ENCODE peak calls at places on chromosomes 5 and 9, in four cellular contexts. Y, V, S and E are unnamed samples.

GRCh38 chr5:172005708-172006377 is 595 bp downstream of the FBXW11 start:
- DNase-seq in S (no peak), V (peak; percentile 51), Y (no peak), E (peak; percentile 56)

GRCh38 chr5:72065751-72066255 is 41.5 kb upstream of the MAP1B start:
- DNase-seq in Y (no peak), S (no peak), V (no peak), E (no peak)

GRCh38 chr5:169430676-169431075 is 129.7 kb upstream of the SLIT3 start:
- DNase-seq in V (no peak), Y (no peak), S (no peak), E (no peak)

GRCh38 chr5:108212775-108213346 is 169.0 kb downstream of the FBXL17 start:
- DNase-seq in V (peak; percentile 43), S (no peak), Y (no peak), E (no peak)

GRCh38 chr5:180641566-180641900 is 7.9 kb downstream of the FLT4 start:
- DNase-seq in S (no peak), V (no peak), Y (no peak), E (peak; percentile 2)

GRCh38 chr5:149434162-149435014 is 55.3 kb upstream of the IL17B start:
- DNase-seq in Y (peak; percentile 80), S (peak; percentile 31), V (no peak), E (no peak)

GRCh38 chr5:96816991-96817390 is 9.2 kb upstream of the ERAP1 start:
- DNase-seq in Y (no peak), V (no peak), S (no peak), E (no peak)

GRCh38 chr9:130286781-130287428 is 21.3 kb downstream of the HMCN2 start:
- DNase-seq in Y (no peak), S (no peak), V (peak; percentile 41), E (no peak)

GRCh38 chr5:134512661-134512999 is 12.8 kb upstream of the JADE2 start:
- DNase-seq in V (no peak), Y (no peak), S (no peak), E (no peak)

GRCh38 chr5:15796096-15796495 is 296.1 kb downstream of the FBXL7 start:
- DNase-seq in V (no peak), Y (no peak), S (no peak), E (no peak)

GRCh38 chr5:80483636-80484232 is 4.2 kb upstream of the FAM151B start:
- DNase-seq in V (no peak), S (no peak), Y (no peak), E (no peak)

DNA sequence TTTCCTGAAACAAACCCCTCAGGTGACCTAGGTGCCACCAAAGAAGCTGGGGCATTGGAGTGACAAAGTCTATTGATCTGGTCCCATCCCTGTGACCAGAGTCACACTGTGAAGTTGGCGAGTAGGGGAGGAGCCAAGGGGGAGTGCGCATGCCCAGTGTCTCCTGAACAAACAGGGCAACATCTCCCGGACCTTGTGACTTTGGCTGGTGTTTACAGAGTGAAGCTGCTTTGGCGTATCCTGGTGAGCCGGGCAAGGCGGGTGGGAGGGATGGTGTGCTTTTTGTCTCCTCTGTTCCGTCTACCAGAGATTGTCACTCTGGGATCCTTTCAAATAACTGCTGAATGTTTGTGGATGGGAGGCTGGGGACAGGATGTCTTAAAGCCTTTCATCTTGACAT is 204.5 kb downstream of the HSPA4 start:
- DNase-seq in S (no peak), Y (no peak), V (no peak), E (no peak)
- TF ChIP-seq CTCF in S (no peak), Y (no peak), V (no peak), E (no peak)

DNA sequence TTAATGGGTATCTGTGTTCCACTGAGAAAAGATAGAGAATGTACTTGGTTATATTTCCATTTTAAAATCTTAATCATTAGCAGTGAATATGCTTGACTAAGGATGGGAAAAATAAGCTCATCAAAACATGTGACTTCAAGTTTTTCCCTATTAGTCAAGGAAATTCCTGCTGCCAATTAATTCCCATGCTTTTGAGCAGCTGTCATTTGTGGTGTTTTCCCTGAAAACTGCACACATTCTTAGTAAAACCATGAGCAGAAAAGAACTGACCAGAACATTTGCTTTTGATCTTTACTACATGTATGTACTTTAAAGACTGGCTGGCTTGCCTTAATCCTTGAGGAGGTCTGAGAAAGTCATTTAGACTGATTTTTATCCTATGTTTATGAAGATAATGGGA is 75.2 kb downstream of the AOPEP start:
- DNase-seq in V (no peak), S (no peak), Y (no peak), E (no peak)
- H3K4me1 ChIP-seq in V (peaks cover 32% of the 10 kb centered on the region), S (peaks cover 58% of the 10 kb centered on the region), Y (peaks cover 36% of the 10 kb centered on the region), E (peaks cover 46% of the 10 kb centered on the region)

GRCh38 chr9:94919376-94920098 is 193.0 kb downstream of the AOPEP start:
- DNase-seq in S (no peak), V (peak; percentile 57), Y (no peak), E (no peak)
- H3K27ac ChIP-seq in S (no peak overlapping the region), V (peak overlapping the region; percentile 83), Y (peak overlapping the region; percentile 85), E (peak overlapping the region; percentile 48)

GRCh38 chr5:167554564-167555254 is 736.7 kb upstream of the WWC1 start:
- DNase-seq in S (no peak), V (no peak), Y (no peak), E (no peak)

GRCh38 chr5:167552356-167552755 is 739.1 kb upstream of the WWC1 start:
- DNase-seq in Y (no peak), V (no peak), S (no peak), E (no peak)

GRCh38 chr5:167555771-167556170 is 735.7 kb upstream of the WWC1 start:
- DNase-seq in Y (no peak), S (no peak), V (no peak), E (no peak)
- TF ChIP-seq CTCF in Y (no peak), S (no peak), V (no peak), E (no peak)